ENCODE peak calls at places on chromosomes 6 and 20, in nine cellular contexts. M, O, I, Y, E, G, V, R and F are unnamed samples.

GRCh38 chr6:148518371-148519156 is 175.9 kb downstream of the SASH1 start:
- DNase-seq in M (no peak), O (peak; percentile 62), I (no peak), Y (no peak), E (no peak), G (no peak), V (no peak), R (no peak), F (no peak)

GRCh38 chr6:109595998-109596397 is 95.0 kb downstream of the AK9 start:
- DNase-seq in M (no peak), O (no peak), I (no peak), Y (no peak), E (peak; percentile 12), G (no peak), V (no peak), R (no peak), F (peak; percentile 52)

GRCh38 chr6:133977983-133978895 is 25.2 kb downstream of the TBPL1 start:
- DNase-seq in M (no peak), O (no peak), I (no peak), Y (no peak), E (peak; percentile 58), G (no peak), V (no peak), R (no peak), F (peak; percentile 85)

GRCh38 chr20:46791722-46792416 is 82.4 kb downstream of the SLC2A10 start:
- DNase-seq in M (no peak), O (no peak), I (no peak), Y (no peak), E (no peak), G (no peak), V (no peak), R (no peak), F (no peak)

GRCh38 chr6:142374965-142375733 is 73.3 kb downstream of the ADGRG6 start:
- DNase-seq in M (no peak), O (no peak), I (no peak), Y (no peak), E (peak; percentile 74), G (no peak), V (no peak), R (no peak), F (peak; percentile 82)

GRCh38 chr6:29925341-29926080 is 16.8 kb upstream of the HLA-A start:
- DNase-seq in M (no peak), O (no peak), I (no peak), Y (no peak), E (peak; percentile 42), G (no peak), V (no peak), R (no peak), F (peak; percentile 82)

GRCh38 chr6:2767327-2767985 is 2.3 kb downstream of the WRNIP1 start:
- DNase-seq in M (no peak), O (no peak), I (no peak), Y (no peak), E (no peak), G (peak; percentile 8), V (no peak), R (no peak), F (no peak)

GRCh38 chr20:48267825-48268615 is 482.7 kb upstream of the SULF2 start:
- DNase-seq in M (no peak), O (no peak), I (no peak), Y (no peak), E (no peak), G (peak; percentile 21), V (no peak), R (no peak), F (no peak)

GRCh38 chr6:1383729-1384548 is 5.4 kb upstream of the FOXF2 start:
- DNase-seq in M (no peak), O (no peak), I (no peak), Y (no peak), E (no peak), G (peak; percentile 60), V (no peak), R (no peak), F (no peak)

GRCh38 chr6:30720738-30721197 is 616 bp downstream of the TUBB start:
- DNase-seq in M (peak; percentile 75), O (peak; percentile 81), I (peak; percentile 53), Y (peak; percentile 49), E (peak; percentile 46), G (peak; percentile 88), V (peak; percentile 86), R (peak; percentile 40), F (peak; percentile 46)

GRCh38 chr20:48283470-48284110 is 498.3 kb upstream of the SULF2 start:
- DNase-seq in M (no peak), O (peak; percentile 48), I (no peak), Y (no peak), E (peak; percentile 90), G (no peak), V (peak; percentile 71), R (no peak), F (peak; percentile 80)

GRCh38 chr6:134678436-134678889 is 271.4 kb downstream of the ALDH8A1 start:
- DNase-seq in M (peak; percentile 18), O (peak; percentile 67), I (no peak), Y (no peak), E (no peak), G (no peak), V (no peak), R (no peak), F (no peak)

GRCh38 chr6:54070025-54070424 is 41.2 kb upstream of the MLIP start:
- DNase-seq in M (no peak), O (no peak), I (no peak), Y (no peak), E (no peak), G (no peak), V (no peak), R (no peak), F (no peak)

GRCh38 chr20:49990310-49990720 is 7.5 kb downstream of the SNAI1 start:
- DNase-seq in M (no peak), O (no peak), I (no peak), Y (no peak), E (no peak), G (no peak), V (no peak), R (no peak), F (no peak)

GRCh38 chr20:45282700-45283528 is 23.7 kb upstream of the RBPJL start:
- DNase-seq in M (no peak), O (no peak), I (no peak), Y (no peak), E (peak; percentile 39), G (no peak), V (no peak), R (no peak), F (no peak)

GRCh38 chr6:1629316-1629715 is 19.6 kb downstream of the FOXC1 start:
- DNase-seq in M (no peak), O (no peak), I (no peak), Y (no peak), E (no peak), G (no peak), V (no peak), R (no peak), F (no peak)

GRCh38 chr20:35698298-35699126 is 640 bp downstream of the NFS1 start:
- DNase-seq in M (no peak), O (no peak), I (no peak), Y (no peak), E (no peak), G (no peak), V (peak; percentile 61), R (no peak), F (peak; percentile 21)

GRCh38 chr20:24151621-24152020 is 163.0 kb upstream of the GGTLC1 start:
- DNase-seq in M (no peak), O (no peak), I (no peak), Y (no peak), E (no peak), G (no peak), V (no peak), R (no peak), F (no peak)

GRCh38 chr6:815348-815738 is 122.4 kb upstream of the EXOC2 start:
- DNase-seq in M (no peak), O (no peak), I (no peak), Y (no peak), E (no peak), G (no peak), V (no peak), R (no peak), F (no peak)

GRCh38 chr6:6984585-6985366 is 123.0 kb upstream of the RREB1 start:
- DNase-seq in M (no peak), O (no peak), I (no peak), Y (no peak), E (no peak), G (no peak), V (no peak), R (no peak), F (no peak)

GRCh38 chr20:51894201-51894600 is 91.9 kb upstream of the SALL4 start:
- DNase-seq in M (no peak), O (no peak), I (no peak), Y (no peak), E (no peak), G (no peak), V (no peak), R (no peak), F (no peak)

GRCh38 chr6:53151676-53152075 is 3.0 kb upstream of the GCM1 start:
- DNase-seq in M (no peak), O (no peak), I (no peak), Y (no peak), E (no peak), G (no peak), V (no peak), R (no peak), F (peak; percentile 37)

GRCh38 chr6:143545165-143545564 is 33.6 kb upstream of the FUCA2 start:
- DNase-seq in M (no peak), O (no peak), I (no peak), Y (no peak), E (peak; percentile 12), G (no peak), V (no peak), R (no peak), F (peak; percentile 66)